ENCODE peak calls at places on chromosomes 7 and 10, in five cellular contexts. One of them, this sample, is unnamed. For H3K4me1, the result is how much of the 10 kb centered on the place peaks cover.

GRCh38 chr10:4082851-4083250 is 297.8 kb upstream of the KLF6 start:
- DNase-seq in transverse colon: no peak
- DNase-seq in ovary: no peak
- DNase-seq in IMR-90: no peak
- DNase-seq in endothelial cell of umbilical vein: peak
- DNase-seq in this sample: no peak

GRCh38 chr7:1523208-1523607 is 7.3 kb upstream of the MAFK start:
- DNase-seq in ovary: no peak
- DNase-seq in transverse colon: peak
- DNase-seq in endothelial cell of umbilical vein: no peak
- DNase-seq in IMR-90: no peak
- DNase-seq in this sample: no peak

GRCh38 chr10:131931981-131932380 is 31.2 kb downstream of the PPP2R2D start:
- DNase-seq in transverse colon: no peak
- DNase-seq in endothelial cell of umbilical vein: no peak
- DNase-seq in ovary: no peak
- DNase-seq in IMR-90: no peak
- DNase-seq in this sample: peak

GRCh38 chr7:50307368-50308012 is 3.0 kb downstream of the IKZF1 start:
- DNase-seq in ovary: no peak
- DNase-seq in endothelial cell of umbilical vein: no peak
- DNase-seq in transverse colon: peak
- DNase-seq in IMR-90: no peak
- DNase-seq in this sample: peak

GRCh38 chr7:3559178-3559765 is 258.2 kb downstream of the SDK1 start:
- DNase-seq in IMR-90: peak
- DNase-seq in endothelial cell of umbilical vein: peak
- DNase-seq in ovary: peak
- DNase-seq in transverse colon: no peak
- DNase-seq in this sample: no peak

GRCh38 chr10:128474571-128474970 is 348.3 kb upstream of the MKI67 start:
- DNase-seq in ovary: no peak
- DNase-seq in IMR-90: no peak
- DNase-seq in endothelial cell of umbilical vein: no peak
- DNase-seq in transverse colon: no peak
- DNase-seq in this sample: no peak

GRCh38 chr10:106941297-106942034 is 223.0 kb downstream of the SORCS1 start:
- DNase-seq in IMR-90: no peak
- DNase-seq in endothelial cell of umbilical vein: no peak
- DNase-seq in transverse colon: no peak
- DNase-seq in ovary: peak
- DNase-seq in this sample: no peak

GRCh38 chr10:6299234-6299633 is 96.5 kb downstream of the PFKFB3 start:
- DNase-seq in ovary: no peak
- DNase-seq in endothelial cell of umbilical vein: no peak
- DNase-seq in transverse colon: peak
- DNase-seq in IMR-90: no peak
- DNase-seq in this sample: no peak

GRCh38 chr10:77877461-77878344 is 48.9 kb downstream of the DLG5 start:
- DNase-seq in ovary: no peak
- DNase-seq in IMR-90: peak
- DNase-seq in endothelial cell of umbilical vein: peak
- DNase-seq in transverse colon: peak
- DNase-seq in this sample: peak

GRCh38 chr7:135742371-135742770 is 6.2 kb downstream of the FAM180A start:
- DNase-seq in transverse colon: no peak
- DNase-seq in endothelial cell of umbilical vein: no peak
- DNase-seq in ovary: no peak
- DNase-seq in IMR-90: no peak
- DNase-seq in this sample: no peak

GRCh38 chr10:77111611-77112550 is 525.7 kb downstream of the KCNMA1 start:
- DNase-seq in endothelial cell of umbilical vein: peak
- DNase-seq in ovary: no peak
- DNase-seq in transverse colon: no peak
- DNase-seq in IMR-90: peak
- DNase-seq in this sample: no peak

GRCh38 chr7:140640727-140641531 is at the start of gene DENND2A:
- DNase-seq in ovary: peak
- DNase-seq in IMR-90: peak
- DNase-seq in transverse colon: peak
- DNase-seq in endothelial cell of umbilical vein: peak
- DNase-seq in this sample: peak

GRCh38 chr7:115476666-115477065 is 553.9 kb downstream of the TFEC start:
- DNase-seq in endothelial cell of umbilical vein: no peak
- DNase-seq in transverse colon: no peak
- DNase-seq in IMR-90: no peak
- DNase-seq in ovary: no peak
- DNase-seq in this sample: peak

GRCh38 chr10:125035588-125036298 is 93.8 kb downstream of the ZRANB1 start:
- DNase-seq in IMR-90: no peak
- DNase-seq in ovary: no peak
- DNase-seq in endothelial cell of umbilical vein: no peak
- DNase-seq in transverse colon: no peak
- DNase-seq in this sample: no peak

GRCh38 chr10:86117051-86117450 is 249.5 kb downstream of the GRID1 start:
- DNase-seq in transverse colon: no peak
- DNase-seq in ovary: no peak
- DNase-seq in endothelial cell of umbilical vein: no peak
- DNase-seq in IMR-90: no peak
- DNase-seq in this sample: no peak

GRCh38 chr7:130897515-130898419 is 163.8 kb upstream of the KLF14 start:
- DNase-seq in IMR-90: no peak
- DNase-seq in transverse colon: no peak
- DNase-seq in ovary: no peak
- DNase-seq in endothelial cell of umbilical vein: no peak
- DNase-seq in this sample: no peak

GRCh38 chr7:16669581-16669980 is 23.6 kb downstream of the BZW2 start:
- DNase-seq in endothelial cell of umbilical vein: no peak
- DNase-seq in IMR-90: peak
- DNase-seq in ovary: no peak
- DNase-seq in transverse colon: no peak
- DNase-seq in this sample: no peak

GRCh38 chr10:93061594-93062498 is 1.2 kb downstream of the CYP26C1 start:
- DNase-seq in IMR-90: peak
- DNase-seq in transverse colon: no peak
- DNase-seq in ovary: no peak
- DNase-seq in endothelial cell of umbilical vein: no peak
- DNase-seq in this sample: peak

GRCh38 chr10:79050896-79051555 is 17.7 kb upstream of the ZMIZ1 start:
- DNase-seq in IMR-90: no peak
- DNase-seq in endothelial cell of umbilical vein: no peak
- DNase-seq in ovary: no peak
- DNase-seq in transverse colon: no peak
- DNase-seq in this sample: peak

GRCh38 chr10:100989088-100989487 is 1.7 kb downstream of the TWNK start:
- DNase-seq in endothelial cell of umbilical vein: no peak
- DNase-seq in ovary: no peak
- DNase-seq in transverse colon: no peak
- DNase-seq in IMR-90: no peak
- DNase-seq in this sample: peak

GRCh38 chr10:69088801-69089501 is 1.0 kb downstream of the SRGN start:
- DNase-seq in ovary: no peak
- DNase-seq in endothelial cell of umbilical vein: peak
- DNase-seq in IMR-90: peak
- DNase-seq in transverse colon: no peak
- DNase-seq in this sample: no peak

GRCh38 chr10:122774269-122774668 is 71.4 kb downstream of the CUZD1 start:
- DNase-seq in ovary: no peak
- DNase-seq in transverse colon: no peak
- DNase-seq in IMR-90: no peak
- DNase-seq in endothelial cell of umbilical vein: no peak
- DNase-seq in this sample: no peak

GRCh38 chr10:70296406-70296899 is 12.6 kb upstream of the NPFFR1 start:
- DNase-seq in endothelial cell of umbilical vein: peak
- DNase-seq in IMR-90: peak
- DNase-seq in ovary: peak
- DNase-seq in transverse colon: peak
- DNase-seq in this sample: peak

GRCh38 chr7:30917216-30917893 is 5.7 kb downstream of the AQP1 start:
- DNase-seq in transverse colon: no peak
- DNase-seq in endothelial cell of umbilical vein: no peak
- DNase-seq in IMR-90: no peak
- DNase-seq in ovary: no peak
- DNase-seq in this sample: no peak

GRCh38 chr7:127933116-127933515 is 98.1 kb downstream of the LRRC4 start:
- DNase-seq in transverse colon: no peak
- DNase-seq in endothelial cell of umbilical vein: no peak
- DNase-seq in IMR-90: peak
- DNase-seq in ovary: no peak
- DNase-seq in this sample: no peak

GRCh38 chr7:30880941-30881340 is 30.7 kb upstream of the AQP1 start:
- DNase-seq in endothelial cell of umbilical vein: no peak
- DNase-seq in IMR-90: no peak
- DNase-seq in ovary: no peak
- DNase-seq in transverse colon: no peak
- DNase-seq in this sample: no peak

GRCh38 chr10:104333037-104333727 is 5.1 kb downstream of the ITPRIP start:
- DNase-seq in transverse colon: no peak
- DNase-seq in IMR-90: no peak
- DNase-seq in ovary: peak
- DNase-seq in endothelial cell of umbilical vein: no peak
- DNase-seq in this sample: peak

GRCh38 chr7:150788474-150789269 is 11.5 kb downstream of the TMEM176B start:
- DNase-seq in endothelial cell of umbilical vein: no peak
- DNase-seq in IMR-90: peak
- DNase-seq in transverse colon: peak
- DNase-seq in ovary: peak
- DNase-seq in this sample: no peak

GRCh38 chr7:510061-510481 is 9.6 kb downstream of the PDGFA start:
- DNase-seq in ovary: no peak
- DNase-seq in endothelial cell of umbilical vein: no peak
- DNase-seq in IMR-90: no peak
- DNase-seq in transverse colon: no peak
- DNase-seq in this sample: peak

GRCh38 chr10:787933-788651 is 98.6 kb upstream of the DIP2C start:
- DNase-seq in transverse colon: no peak
- DNase-seq in IMR-90: peak
- DNase-seq in ovary: peak
- DNase-seq in endothelial cell of umbilical vein: no peak
- DNase-seq in this sample: peak

GRCh38 chr10:130360826-130361311 is 224.7 kb downstream of the GLRX3 start:
- DNase-seq in transverse colon: no peak
- DNase-seq in IMR-90: no peak
- DNase-seq in endothelial cell of umbilical vein: no peak
- DNase-seq in ovary: no peak
- DNase-seq in this sample: no peak

DNA sequence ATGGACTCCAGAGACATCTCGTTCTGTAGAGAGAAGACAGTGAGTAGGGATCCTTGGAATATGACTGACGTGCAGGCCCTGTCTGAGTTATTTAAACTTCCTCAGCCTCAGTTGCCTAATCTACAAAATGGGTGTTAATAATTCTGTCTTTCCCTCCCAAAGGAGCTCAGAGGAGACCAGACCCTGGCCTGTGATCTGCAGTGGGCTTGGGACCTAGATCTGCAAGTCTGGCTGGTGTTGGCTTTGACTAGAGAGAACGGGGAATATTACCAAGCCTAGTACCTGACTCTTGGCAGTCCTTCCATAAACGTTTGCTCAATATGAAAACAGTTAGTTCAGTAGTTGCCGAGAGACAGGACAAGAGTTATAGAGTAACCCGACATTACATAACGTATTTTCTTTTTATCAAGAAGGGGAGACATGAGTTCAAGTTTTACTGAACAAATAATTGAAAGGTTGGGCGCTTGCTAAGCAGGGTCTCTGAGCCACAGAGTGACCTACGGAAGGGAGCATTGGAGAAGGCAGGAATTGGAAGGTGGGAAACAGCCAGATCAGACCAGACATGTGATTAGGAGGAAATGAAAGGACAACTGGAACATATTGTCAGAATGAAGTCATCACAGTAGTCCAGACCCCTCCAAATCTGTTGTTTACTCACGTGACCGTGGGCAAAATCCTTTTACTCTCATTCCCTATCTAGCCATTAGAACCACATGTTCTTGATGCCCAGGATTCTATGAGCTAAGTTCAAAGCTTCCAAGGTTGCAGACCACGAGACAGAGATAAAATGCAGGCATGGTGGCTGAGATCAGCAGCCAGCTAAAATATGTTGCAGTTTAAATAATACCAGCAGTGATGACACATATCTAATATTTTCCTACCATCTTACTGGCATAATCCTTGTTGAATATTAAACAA is 10.9 kb upstream of the CYP3A4 start:
- DNase-seq in ovary: no peak
- DNase-seq in endothelial cell of umbilical vein: no peak
- DNase-seq in IMR-90: no peak
- DNase-seq in transverse colon: no peak
- DNase-seq in this sample: no peak
- TF ChIP-seq POLR2A in ovary: no peak
- TF ChIP-seq POLR2A in endothelial cell of umbilical vein: no peak
- TF ChIP-seq POLR2A in IMR-90: no peak
- TF ChIP-seq POLR2A in transverse colon: no peak
- TF ChIP-seq POLR2A in this sample: no peak

GRCh38 chr10:34651796-34652195 is 163.3 kb downstream of the PARD3 start:
- DNase-seq in ovary: no peak
- DNase-seq in IMR-90: no peak
- DNase-seq in endothelial cell of umbilical vein: no peak
- DNase-seq in transverse colon: no peak
- DNase-seq in this sample: no peak
- H3K27ac ChIP-seq in ovary: no peak
- H3K27ac ChIP-seq in IMR-90: no peak
- H3K27ac ChIP-seq in endothelial cell of umbilical vein: no peak
- H3K27ac ChIP-seq in transverse colon: no peak
- H3K27ac ChIP-seq in this sample: no peak

GRCh38 chr7:5681423-5681822 is 100.0 kb downstream of the RNF216 start:
- DNase-seq in IMR-90: no peak
- DNase-seq in ovary: no peak
- DNase-seq in transverse colon: no peak
- DNase-seq in endothelial cell of umbilical vein: no peak
- DNase-seq in this sample: no peak
- H3K4me1 ChIP-seq in IMR-90: under half
- H3K4me1 ChIP-seq in ovary: under half
- H3K4me1 ChIP-seq in transverse colon: half or more
- H3K4me1 ChIP-seq in endothelial cell of umbilical vein: under half
- H3K4me1 ChIP-seq in this sample: half or more

DNA sequence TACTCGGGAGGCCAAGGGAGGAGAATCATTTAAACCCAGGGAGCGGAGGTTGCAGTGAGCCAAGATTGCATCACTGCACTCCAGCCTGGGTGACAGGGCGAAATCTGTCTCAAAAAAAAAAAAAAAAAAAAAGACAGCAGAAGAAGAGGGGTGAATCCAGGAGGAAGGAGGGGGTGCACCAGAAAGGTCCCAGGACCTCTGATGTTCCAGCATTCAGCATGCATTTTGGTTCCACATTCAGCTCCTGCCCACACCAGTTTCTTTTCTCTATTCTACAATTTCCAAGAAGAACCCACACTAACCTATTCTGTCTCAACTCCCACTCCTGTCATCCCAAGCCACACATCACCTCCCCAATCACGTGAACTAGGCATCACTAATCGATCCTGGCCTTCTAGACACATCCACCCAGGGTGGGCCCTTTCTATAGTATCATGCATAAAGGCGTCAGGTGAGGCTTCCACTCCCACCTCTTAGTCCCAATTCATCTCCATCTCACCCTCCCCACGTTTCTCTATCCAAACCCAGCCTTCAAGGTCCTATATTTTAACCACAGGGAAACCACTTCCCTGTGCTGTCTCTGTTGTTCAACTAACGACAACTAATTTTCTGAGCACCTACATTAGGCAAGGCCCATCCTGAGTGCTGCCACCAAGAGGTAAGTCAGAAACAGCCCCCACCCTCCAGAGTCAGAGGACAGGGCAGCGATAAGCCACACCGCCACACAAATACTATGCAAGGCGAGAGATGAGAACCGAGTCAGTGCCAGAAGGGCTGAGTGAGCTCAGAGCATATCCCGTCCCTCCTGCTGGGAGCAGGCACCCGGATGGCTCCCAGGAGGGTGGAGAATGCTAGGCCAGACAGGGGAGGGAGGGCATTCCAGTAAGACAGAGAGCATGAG is 2.2 kb downstream of the ANXA11 start:
- DNase-seq in endothelial cell of umbilical vein: peak
- DNase-seq in ovary: peak
- DNase-seq in IMR-90: peak
- DNase-seq in transverse colon: peak
- DNase-seq in this sample: peak
- TF ChIP-seq POLR2A in endothelial cell of umbilical vein: no peak
- TF ChIP-seq POLR2A in ovary: no peak
- TF ChIP-seq POLR2A in IMR-90: peak
- TF ChIP-seq POLR2A in transverse colon: peak
- TF ChIP-seq POLR2A in this sample: no peak